ENCODE peak calls at places on chromosomes 13 and 19, in five cellular contexts. One of them, this sample, is unnamed.

GRCh38 chr13:111564657-111565056 is 244.2 kb downstream of the TEX29 start:
- DNase-seq in uterus: no peak
- DNase-seq in endothelial cell: no peak
- DNase-seq in HFFc6: no peak
- DNase-seq in NCI-H1105: no peak
- DNase-seq in this sample: no peak

GRCh38 chr13:77522444-77522843 is 13.1 kb upstream of the SCEL start:
- DNase-seq in endothelial cell: no peak
- DNase-seq in NCI-H1105: no peak
- DNase-seq in HFFc6: no peak
- DNase-seq in uterus: no peak
- DNase-seq in this sample: no peak

GRCh38 chr13:58369941-58370340 is 738.4 kb downstream of the PCDH17 start:
- DNase-seq in NCI-H1105: no peak
- DNase-seq in uterus: no peak
- DNase-seq in HFFc6: no peak
- DNase-seq in endothelial cell: no peak
- DNase-seq in this sample: no peak

GRCh38 chr13:24032252-24032651 is 128.3 kb upstream of the SPATA13 start:
- DNase-seq in HFFc6: peak
- DNase-seq in uterus: no peak
- DNase-seq in endothelial cell: no peak
- DNase-seq in NCI-H1105: no peak
- DNase-seq in this sample: no peak

GRCh38 chr19:18843960-18844359 is 12.2 kb downstream of the UPF1 start:
- DNase-seq in uterus: no peak
- DNase-seq in HFFc6: no peak
- DNase-seq in NCI-H1105: no peak
- DNase-seq in endothelial cell: no peak
- DNase-seq in this sample: no peak

GRCh38 chr19:37055330-37055729 is 22.9 kb upstream of the ZNF420 start:
- DNase-seq in NCI-H1105: no peak
- DNase-seq in endothelial cell: no peak
- DNase-seq in HFFc6: no peak
- DNase-seq in uterus: no peak
- DNase-seq in this sample: no peak

GRCh38 chr13:33682020-33682564 is 135.9 kb upstream of the RFC3 start:
- DNase-seq in HFFc6: no peak
- DNase-seq in NCI-H1105: no peak
- DNase-seq in uterus: no peak
- DNase-seq in endothelial cell: no peak
- DNase-seq in this sample: no peak

GRCh38 chr13:44805623-44806022 is 183.6 kb downstream of the NUFIP1 start:
- DNase-seq in HFFc6: no peak
- DNase-seq in uterus: no peak
- DNase-seq in endothelial cell: no peak
- DNase-seq in NCI-H1105: no peak
- DNase-seq in this sample: no peak

GRCh38 chr13:73268306-73268705 is 209.5 kb downstream of the KLF5 start:
- DNase-seq in NCI-H1105: no peak
- DNase-seq in uterus: no peak
- DNase-seq in HFFc6: peak
- DNase-seq in endothelial cell: no peak
- DNase-seq in this sample: no peak

GRCh38 chr19:27971071-27971470 is 1241.9 kb downstream of the UQCRFS1 start:
- DNase-seq in NCI-H1105: no peak
- DNase-seq in uterus: no peak
- DNase-seq in HFFc6: peak
- DNase-seq in endothelial cell: no peak
- DNase-seq in this sample: no peak

GRCh38 chr19:42271045-42271419 is 2.0 kb downstream of the CIC start:
- DNase-seq in uterus: no peak
- DNase-seq in HFFc6: no peak
- DNase-seq in endothelial cell: no peak
- DNase-seq in NCI-H1105: no peak
- DNase-seq in this sample: no peak

GRCh38 chr19:17023805-17024204 is 2.8 kb downstream of the CPAMD8 start:
- DNase-seq in uterus: no peak
- DNase-seq in HFFc6: no peak
- DNase-seq in NCI-H1105: no peak
- DNase-seq in endothelial cell: no peak
- DNase-seq in this sample: no peak

GRCh38 chr19:11373166-11373884 is 1.1 kb upstream of the SWSAP1 start:
- DNase-seq in NCI-H1105: peak
- DNase-seq in HFFc6: peak
- DNase-seq in uterus: no peak
- DNase-seq in endothelial cell: no peak
- DNase-seq in this sample: no peak

GRCh38 chr19:10502524-10503001 is 593 bp downstream of the KEAP1 start:
- DNase-seq in HFFc6: peak
- DNase-seq in NCI-H1105: peak
- DNase-seq in uterus: peak
- DNase-seq in endothelial cell: peak
- DNase-seq in this sample: peak

GRCh38 chr19:55541091-55541490 is 4.2 kb upstream of the SBK2 start:
- DNase-seq in endothelial cell: no peak
- DNase-seq in HFFc6: no peak
- DNase-seq in uterus: no peak
- DNase-seq in NCI-H1105: no peak
- DNase-seq in this sample: no peak

GRCh38 chr19:28351761-28352160 is 861.2 kb downstream of the UQCRFS1 start:
- DNase-seq in uterus: no peak
- DNase-seq in endothelial cell: no peak
- DNase-seq in NCI-H1105: no peak
- DNase-seq in HFFc6: no peak
- DNase-seq in this sample: no peak

This sample was measured in stimulated activated effector memory CD8-positive, alpha-beta T cell treated with anti-CD3 and anti-CD28 coated beads, Interleukin-12 subunit alpha, Interleukin-12 subunit beta, amount 100 ng/mL, for 72 hours.